ENCODE peak calls at places on chromosomes 11 and 22, in six cellular contexts. E is iPS-NIHi11; Y is effector CD4-positive, alpha-beta T cell; F is activated CD4-positive, alpha-beta T cell treated with anti-CD3 and anti-CD28 coated beads, Interleukin-2, amount 10 ng/mL, durations not matched to agents 7 days and 5 days; R is NCI-H1092 treated with DMSO at 0.1 percent for 48 hours; M is suprapubic skin. D is an unnamed sample.

GRCh38 chr22:25972397-25972796 is 196.9 kb upstream of the SEZ6L start:
- DNase-seq in M (no peak), E (no peak), R (no peak), F (no peak), Y (no peak), D (no peak)

GRCh38 chr11:120775986-120776682 is 247.8 kb upstream of the TBCEL start:
- DNase-seq in F (no peak), M (no peak), R (no peak), E (peak), Y (no peak), D (no peak)

GRCh38 chr11:73252577-73253191 is 19.5 kb upstream of the P2RY6 start:
- DNase-seq in R (peak), M (no peak), F (peak), Y (no peak), E (peak), D (no peak)

GRCh38 chr22:50600541-50600940 is at the start of gene MAPK8IP2:
- DNase-seq in R (no peak), Y (no peak), E (peak), M (no peak), F (no peak), D (peak)

GRCh38 chr11:93606721-93607120 is 54.8 kb upstream of the CEP295 start:
- DNase-seq in Y (no peak), R (no peak), F (no peak), E (no peak), M (no peak), D (no peak)

GRCh38 chr11:85863855-85864254 is 8.7 kb downstream of the CCDC83 start:
- DNase-seq in E (no peak), R (no peak), F (no peak), Y (no peak), M (no peak), D (no peak)

GRCh38 chr11:73170140-73170539 is 28.0 kb upstream of the FCHSD2 start:
- DNase-seq in Y (no peak), M (no peak), R (no peak), E (no peak), F (no peak), D (no peak)

GRCh38 chr11:76649964-76650363 is 20.6 kb downstream of the LRRC32 start:
- DNase-seq in Y (no peak), R (no peak), M (no peak), E (no peak), F (no peak), D (no peak)

GRCh38 chr11:28401446-28401845 is 293.3 kb downstream of the METTL15 start:
- DNase-seq in R (no peak), M (no peak), F (no peak), E (no peak), Y (no peak), D (no peak)

D was measured in AG20443.